ENCODE peak calls at places on chromosome 20, in nine cellular contexts. W, D, S, N, C, G, K, E and I are unnamed samples.
A peak's percentile ranks its signal among the peaks of the same experiment; 100 is the strongest.

GRCh38 chr20:23101696-23102095 is 15.6 kb upstream of the CD93 start:
- DNase-seq in C (no peak), S (no peak), K (no peak), D (no peak), E (no peak), G (no peak), N (no peak), W (no peak), I (no peak)

GRCh38 chr20:55684578-55684977 is 320.7 kb downstream of the CBLN4 start:
- DNase-seq in N (peak; percentile 56), W (no peak), S (no peak), K (no peak), G (no peak), D (no peak), E (no peak), C (no peak), I (no peak)

GRCh38 chr20:5061209-5061608 is 58.5 kb downstream of the PCNA start:
- DNase-seq in E (no peak), S (no peak), K (no peak), D (peak; percentile 87), W (no peak), G (no peak), C (no peak), N (no peak), I (no peak)

GRCh38 chr20:6583134-6583738 is 184.2 kb upstream of the BMP2 start:
- DNase-seq in D (peak; percentile 45), N (no peak), K (peak; percentile 67), E (peak; percentile 56), C (peak; percentile 10), W (peak; percentile 49), S (no peak), G (peak; percentile 22), I (peak; percentile 26)

GRCh38 chr20:64214113-64214512 is 41.4 kb upstream of the PCMTD2 start:
- DNase-seq in D (no peak), K (no peak), S (no peak), C (no peak), W (no peak), E (no peak), G (no peak), N (no peak), I (no peak)

GRCh38 chr20:990293-990959 is 11.7 kb downstream of the RSPO4 start:
- DNase-seq in W (no peak), K (no peak), C (no peak), D (no peak), N (no peak), G (no peak), E (no peak), S (no peak), I (no peak)

GRCh38 chr20:2124632-2125131 is 23.1 kb downstream of the STK35 start:
- DNase-seq in D (no peak), C (no peak), S (no peak), W (no peak), K (no peak), G (no peak), N (no peak), E (no peak), I (no peak)

GRCh38 chr20:23656372-23656771 is 18.6 kb upstream of the CST3 start:
- DNase-seq in S (no peak), W (no peak), C (no peak), E (no peak), N (no peak), D (no peak), K (no peak), G (no peak), I (no peak)

DNA sequence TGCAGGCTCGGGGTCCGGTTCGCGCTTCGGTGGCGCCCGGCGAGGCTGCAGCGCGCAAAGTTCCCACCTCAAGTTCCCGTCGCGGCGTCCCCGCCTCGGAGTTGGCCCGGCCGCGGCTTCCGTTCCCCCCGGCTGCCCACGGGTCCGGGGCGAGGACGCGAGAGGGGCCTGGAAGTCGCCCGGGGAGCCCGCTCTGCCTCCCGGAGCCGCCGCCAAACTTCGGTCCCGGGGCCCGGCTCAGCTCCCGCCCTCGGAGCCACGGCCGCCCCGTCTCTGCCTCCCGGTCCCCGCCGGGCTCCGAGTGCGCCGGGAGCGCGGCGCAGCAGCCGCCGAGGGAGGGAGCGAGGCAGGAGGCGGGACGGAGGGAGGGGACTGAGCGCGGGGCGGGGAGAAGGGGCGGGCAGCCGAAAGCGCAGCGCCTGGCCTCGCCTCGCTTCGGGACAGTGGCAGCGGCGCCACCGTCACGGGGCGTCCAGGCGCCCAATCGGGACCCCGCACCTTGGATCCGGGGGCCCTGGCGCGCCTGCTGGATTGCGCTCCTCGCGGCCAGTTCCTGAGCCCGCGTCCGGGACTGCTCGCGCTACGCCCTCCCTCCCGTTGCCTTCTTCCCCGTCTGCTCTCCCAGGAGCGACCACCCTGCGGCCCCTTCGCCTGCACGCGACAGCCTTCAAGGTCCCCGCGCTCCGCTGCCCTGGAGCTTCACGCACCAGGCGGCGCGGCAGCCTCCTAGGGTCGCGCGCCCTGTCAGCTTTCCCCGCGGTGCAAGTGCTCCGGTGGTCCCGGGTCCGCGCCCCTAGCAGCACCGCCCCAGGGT is at the start of gene KCNG1:
- DNase-seq in E (no peak), C (peak; percentile 66), K (peak; percentile 74), D (peak; percentile 73), N (peak; percentile 58), G (peak; percentile 81), W (peak; percentile 68), S (no peak), I (peak; percentile 97)
- TF ChIP-seq CTCF in E (no peak), C (no peak), K (no peak), D (no peak), N (no peak), G (no peak), W (no peak), S (no peak), I (no peak)

GRCh38 chr20:15673206-15673605 is 900.0 kb downstream of the KIF16B start:
- DNase-seq in K (no peak), C (no peak), G (no peak), S (no peak), E (no peak), N (no peak), D (no peak), W (no peak), I (no peak)

GRCh38 chr20:15676815-15677214 is 896.4 kb downstream of the KIF16B start:
- DNase-seq in E (no peak), D (no peak), S (no peak), C (no peak), G (no peak), N (no peak), W (no peak), K (no peak), I (no peak)

GRCh38 chr20:15675151-15675550 is 898.1 kb downstream of the KIF16B start:
- DNase-seq in E (no peak), K (no peak), C (no peak), N (no peak), D (no peak), W (no peak), S (no peak), G (no peak), I (peak; percentile 7)

GRCh38 chr20:15674253-15675145 is 898.7 kb downstream of the KIF16B start:
- DNase-seq in S (no peak), K (no peak), G (no peak), W (no peak), C (no peak), D (no peak), N (no peak), E (no peak), I (peak; percentile 47)

DNA sequence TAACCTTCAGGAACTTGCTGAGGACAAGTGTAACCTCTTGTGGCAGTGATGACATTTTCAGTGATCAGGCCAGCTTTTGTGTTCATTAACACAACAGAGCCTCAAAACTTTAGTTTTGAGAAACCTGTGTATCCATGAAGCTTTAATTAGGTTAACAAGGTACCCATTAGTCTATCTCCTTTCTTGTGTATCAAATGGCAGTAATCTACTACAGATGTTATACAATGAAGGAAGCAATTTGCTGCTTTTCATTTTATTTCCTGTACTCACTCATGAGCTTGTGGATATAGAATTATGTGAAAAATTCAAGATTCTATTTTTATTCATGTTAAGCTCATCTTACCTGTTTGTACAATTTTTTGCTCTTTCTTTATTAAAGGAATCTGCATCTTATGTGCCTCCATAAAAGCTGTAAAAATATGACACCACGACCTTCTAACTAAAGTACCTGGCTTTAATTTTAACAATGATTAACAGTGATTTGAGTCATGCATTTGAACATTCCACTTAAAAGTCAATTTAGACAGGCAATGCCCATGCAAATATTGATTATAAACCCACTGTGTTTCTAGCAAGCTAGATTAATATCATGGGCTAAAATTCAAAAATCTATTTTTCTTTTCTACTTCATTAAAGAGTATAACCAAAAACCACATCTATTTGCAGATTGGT is 897.3 kb downstream of the KIF16B start:
- DNase-seq in S (no peak), G (no peak), C (no peak), K (no peak), N (no peak), D (no peak), W (no peak), E (no peak), I (peak; percentile 11)
- TF ChIP-seq EP300 in S (no peak), G (no peak), C (no peak), K (no peak), N (no peak), D (no peak), W (no peak), E (no peak), I (no peak)

GRCh38 chr20:10659651-10660601 is 13.9 kb downstream of the JAG1 start:
- DNase-seq in N (no peak), W (no peak), D (no peak), S (peak; percentile 29), C (no peak), K (peak; percentile 57), E (no peak), G (peak; percentile 5), I (no peak)
- TF ChIP-seq CTCF in N (no peak), W (no peak), D (no peak), S (no peak), C (no peak), K (no peak), E (no peak), G (no peak), I (no peak)

GRCh38 chr20:18984238-18985200 is 170.9 kb downstream of the SCP2D1 start:
- DNase-seq in C (peak; percentile 24), K (no peak), G (no peak), E (no peak), D (no peak), W (no peak), N (peak; percentile 83), S (no peak), I (no peak)

GRCh38 chr20:18983796-18984195 is 170.2 kb downstream of the SCP2D1 start:
- DNase-seq in S (no peak), C (no peak), K (no peak), G (no peak), D (no peak), N (peak; percentile 46), E (no peak), W (no peak), I (no peak)

GRCh38 chr20:18979132-18979531 is 165.5 kb downstream of the SCP2D1 start:
- DNase-seq in N (no peak), W (no peak), E (no peak), D (no peak), K (no peak), G (no peak), C (no peak), S (no peak), I (no peak)

GRCh38 chr20:18985551-18985950 is 172.0 kb downstream of the SCP2D1 start:
- DNase-seq in G (no peak), D (no peak), N (no peak), E (no peak), K (no peak), S (no peak), C (no peak), W (no peak), I (no peak)

DNA sequence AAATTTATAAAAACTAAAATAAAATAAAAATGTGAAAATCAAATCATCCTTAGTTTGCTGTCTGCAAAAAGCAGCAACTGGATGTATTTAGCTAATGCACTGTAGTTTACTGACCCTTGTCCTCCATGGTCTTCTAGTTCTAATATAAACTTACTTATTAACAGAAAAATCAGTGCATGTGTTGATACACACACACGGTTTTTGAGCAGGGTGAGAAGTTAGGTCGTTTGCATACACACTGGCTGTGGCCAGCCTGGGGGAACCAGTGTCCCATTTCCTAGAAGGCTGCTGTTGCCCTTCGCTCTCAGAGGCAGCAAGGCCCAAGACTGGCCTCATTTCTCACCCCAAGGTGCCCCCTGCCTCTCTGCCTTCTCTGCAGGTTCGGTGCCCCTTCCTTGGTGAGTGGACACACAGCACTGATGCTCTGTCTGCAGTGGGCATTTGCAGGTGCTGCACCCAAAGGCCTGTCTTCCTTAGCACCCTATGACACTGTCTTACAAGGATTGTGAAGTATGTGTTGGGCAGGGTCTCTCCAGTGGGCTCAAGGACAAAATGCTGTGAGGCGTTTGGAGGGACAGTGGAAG is 168.5 kb downstream of the SCP2D1 start:
- DNase-seq in D (no peak), E (no peak), N (no peak), W (no peak), K (no peak), S (no peak), G (no peak), C (no peak), I (no peak)
- TF ChIP-seq EP300 in D (no peak), E (no peak), N (no peak), W (no peak), K (no peak), S (no peak), G (no peak), C (no peak), I (no peak)